ENCODE peak calls at places on chromosomes 5 and 9, in seven cellular contexts. W is Karpas-422; V is nucleus accumbens; B is activated CD8-positive, alpha-beta memory T cell treated with anti-CD3 and anti-CD28 coated beads for 1 hour; R is stimulated activated CD8-positive, alpha-beta memory T cell treated with anti-CD3 and anti-CD28 coated beads, Interleukin-2, amount 100 ng/mL, for 1 hour; G is activated naive CD4-positive, alpha-beta T cell treated with Interleukin-2 at 50 U/mL for 16 hours; Z is NCI-H2081. T is an unnamed sample.

GRCh38 chr9:129284607-129285291 is 106.7 kb upstream of the IER5L start:
- DNase-seq in W (no peak), V (no peak), B (no peak), R (no peak), G (no peak), Z (no peak), T (no peak)

GRCh38 chr5:142192296-142192695 is 83.7 kb downstream of the NDFIP1 start:
- DNase-seq in W (no peak), V (no peak), B (no peak), R (no peak), G (no peak), Z (no peak), T (no peak)

GRCh38 chr9:114501786-114502682 is 3.2 kb downstream of the WHRN start:
- DNase-seq in W (no peak), V (peak; percentile 48), B (no peak), R (no peak), G (no peak), Z (peak; percentile 77), T (no peak)

GRCh38 chr5:78653969-78654368 is 5.4 kb upstream of the LHFPL2 start:
- DNase-seq in W (peak; percentile 21), V (no peak), B (no peak), R (no peak), G (no peak), Z (no peak), T (no peak)

GRCh38 chr9:94906713-94907112 is 180.2 kb downstream of the AOPEP start:
- DNase-seq in W (no peak), V (no peak), B (no peak), R (no peak), G (no peak), Z (no peak), T (no peak)

GRCh38 chr9:135797507-135798302 is 95.7 kb downstream of the KCNT1 start:
- DNase-seq in W (peak; percentile 71), V (peak; percentile 22), B (no peak), R (no peak), G (peak; percentile 35), Z (peak; percentile 12), T (no peak)

GRCh38 chr9:127005770-127006314 is 91.3 kb downstream of the RALGPS1 start:
- DNase-seq in W (no peak), V (no peak), B (no peak), R (no peak), G (no peak), Z (no peak), T (no peak)

GRCh38 chr9:7901676-7902075 is 102.1 kb upstream of the DMAC1 start:
- DNase-seq in W (no peak), V (no peak), B (no peak), R (no peak), G (no peak), Z (no peak), T (no peak)

GRCh38 chr5:179264641-179265528 is 80.4 kb downstream of the ADAMTS2 start:
- DNase-seq in W (no peak), V (no peak), B (no peak), R (no peak), G (no peak), Z (no peak), T (no peak)

GRCh38 chr5:19880430-19880829 is 107.6 kb downstream of the CDH18 start:
- DNase-seq in W (no peak), V (no peak), B (no peak), R (no peak), G (no peak), Z (no peak), T (no peak)

GRCh38 chr5:150573867-150574817 is 66.2 kb downstream of the NDST1 start:
- DNase-seq in W (no peak), V (no peak), B (no peak), R (no peak), G (no peak), Z (no peak), T (no peak)

GRCh38 chr5:5710471-5710870 is 288.0 kb downstream of the ICE1 start:
- DNase-seq in W (no peak), V (no peak), B (no peak), R (no peak), G (no peak), Z (peak; percentile 62), T (no peak)

GRCh38 chr5:31620071-31620470 is 18.9 kb upstream of the PDZD2 start:
- DNase-seq in W (no peak), V (no peak), B (no peak), R (no peak), G (no peak), Z (no peak), T (no peak)

GRCh38 chr5:79552984-79553383 is 39.0 kb upstream of the HOMER1 start:
- DNase-seq in W (no peak), V (no peak), B (no peak), R (no peak), G (no peak), Z (no peak), T (no peak)

GRCh38 chr5:115842089-115842881 is 550 bp downstream of the AP3S1 start:
- DNase-seq in W (peak; percentile 76), V (no peak), B (no peak), R (no peak), G (peak; percentile 25), Z (peak; percentile 60), T (no peak)

GRCh38 chr9:23820731-23821399 is 5.2 kb downstream of the ELAVL2 start:
- DNase-seq in W (no peak), V (no peak), B (no peak), R (no peak), G (no peak), Z (peak; percentile 79), T (no peak)

GRCh38 chr9:90801507-90802289 is at the start of gene SYK:
- DNase-seq in W (peak; percentile 92), V (no peak), B (no peak), R (no peak), G (no peak), Z (peak; percentile 75), T (no peak)

GRCh38 chr9:71036501-71036900 is 84.9 kb downstream of the TRPM3 start:
- DNase-seq in W (no peak), V (peak; percentile 2), B (no peak), R (no peak), G (no peak), Z (peak; percentile 82), T (no peak)

GRCh38 chr9:136640176-136641086 is 22.3 kb upstream of the EGFL7 start:
- DNase-seq in W (no peak), V (no peak), B (no peak), R (no peak), G (no peak), Z (no peak), T (no peak)

GRCh38 chr9:129313331-129313955 is 135.4 kb upstream of the IER5L start:
- DNase-seq in W (no peak), V (no peak), B (no peak), R (no peak), G (no peak), Z (no peak), T (no peak)

GRCh38 chr5:142684508-142685031 is 1.3 kb downstream of the FGF1 start:
- DNase-seq in W (no peak), V (peak; percentile 95), B (no peak), R (no peak), G (no peak), Z (no peak), T (no peak)

GRCh38 chr5:13325765-13326164 is 618.7 kb downstream of the DNAH5 start:
- DNase-seq in W (no peak), V (no peak), B (no peak), R (no peak), G (no peak), Z (no peak), T (no peak)

GRCh38 chr9:136711751-136712689 is at the start of gene DIPK1B:
- DNase-seq in W (no peak), V (no peak), B (no peak), R (no peak), G (no peak), Z (peak; percentile 86), T (no peak)

GRCh38 chr5:134070648-134070978 is 43.9 kb upstream of the TCF7 start:
- DNase-seq in W (no peak), V (no peak), B (no peak), R (no peak), G (no peak), Z (no peak), T (no peak)

GRCh38 chr9:83489961-83490360 is 48.2 kb downstream of the FRMD3 start:
- DNase-seq in W (no peak), V (no peak), B (no peak), R (no peak), G (no peak), Z (no peak), T (no peak)

GRCh38 chr9:16205455-16205854 is 652.6 kb downstream of the CCDC171 start:
- DNase-seq in W (no peak), V (no peak), B (no peak), R (no peak), G (no peak), Z (no peak), T (no peak)

GRCh38 chr5:137205237-137205636 is 293.9 kb downstream of the SPOCK1 start:
- DNase-seq in W (no peak), V (no peak), B (no peak), R (no peak), G (no peak), Z (no peak), T (no peak)

T was measured in GOT3.